ENCODE peak calls at places on chromosome 1, in nine cellular contexts. O is memory B cell; W is HT1080; V is astrocyte of the cerebellum; X is activated naive CD4-positive, alpha-beta T cell treated with Interleukin-2 at 50 U/mL for 16 hours; A is tibial nerve; K is stimulated activated CD4-positive, alpha-beta T cell treated with anti-CD3 and anti-CD28 coated beads, Interleukin-2, amount 100 ng/mL, for 4 hours; H is iris pigment epithelial cell; Z is fibroblast of mammary gland. C is an unnamed sample.

GRCh38 chr1:183306317-183307042 is 111.7 kb downstream of the NMNAT2 start:
- DNase-seq in O (no peak), W (no peak), V (no peak), X (no peak), A (no peak), K (no peak), H (no peak), Z (no peak), C (peak; percentile 30)

GRCh38 chr1:192967901-192968300 is 91.3 kb downstream of the UCHL5 start:
- DNase-seq in O (no peak), W (peak; percentile 27), V (no peak), X (no peak), A (no peak), K (no peak), H (no peak), Z (no peak), C (no peak)

GRCh38 chr1:207017615-207018559 is 14.7 kb downstream of the C1orf116 start:
- DNase-seq in O (no peak), W (peak; percentile 82), V (no peak), X (no peak), A (no peak), K (no peak), H (no peak), Z (no peak), C (peak; percentile 55)

GRCh38 chr1:224736619-224737352 is 120.7 kb downstream of the CNIH3 start:
- DNase-seq in O (no peak), W (no peak), V (no peak), X (no peak), A (no peak), K (no peak), H (peak; percentile 24), Z (peak; percentile 87), C (peak; percentile 12)

GRCh38 chr1:41511239-41511540 is 26.7 kb upstream of the EDN2 start:
- DNase-seq in O (no peak), W (no peak), V (no peak), X (no peak), A (no peak), K (no peak), H (no peak), Z (no peak), C (no peak)

GRCh38 chr1:231183875-231184590 is 22.2 kb downstream of the TRIM67 start:
- DNase-seq in O (no peak), W (no peak), V (no peak), X (no peak), A (no peak), K (no peak), H (no peak), Z (no peak), C (no peak)

GRCh38 chr1:206108635-206109034 is 8.6 kb downstream of the AVPR1B start:
- DNase-seq in O (no peak), W (no peak), V (no peak), X (no peak), A (no peak), K (no peak), H (no peak), Z (no peak), C (no peak)

GRCh38 chr1:64584479-64584878 is 114.5 kb downstream of the CACHD1 start:
- DNase-seq in O (no peak), W (no peak), V (no peak), X (no peak), A (no peak), K (no peak), H (no peak), Z (peak; percentile 8), C (no peak)

GRCh38 chr1:9275567-9276034 is 17.1 kb upstream of the SPSB1 start:
- DNase-seq in O (no peak), W (peak; percentile 82), V (no peak), X (peak; percentile 83), A (no peak), K (peak; percentile 76), H (peak; percentile 92), Z (peak; percentile 93), C (peak; percentile 24)

GRCh38 chr1:59458884-59459283 is 162.0 kb downstream of the FGGY start:
- DNase-seq in O (no peak), W (no peak), V (no peak), X (no peak), A (no peak), K (no peak), H (no peak), Z (no peak), C (no peak)

GRCh38 chr1:90458023-90458422 is 259.1 kb downstream of the BARHL2 start:
- DNase-seq in O (no peak), W (no peak), V (no peak), X (no peak), A (no peak), K (no peak), H (no peak), Z (no peak), C (no peak)

GRCh38 chr1:164475834-164476233 is 83.2 kb upstream of the PBX1 start:
- DNase-seq in O (no peak), W (no peak), V (no peak), X (no peak), A (no peak), K (no peak), H (no peak), Z (no peak), C (no peak)

GRCh38 chr1:234139966-234140365 is 233.3 kb upstream of the COA6 start:
- DNase-seq in O (no peak), W (peak; percentile 98), V (peak; percentile 20), X (no peak), A (no peak), K (no peak), H (peak; percentile 86), Z (peak; percentile 27), C (no peak)

C was measured in A673.